ENCODE peak calls at places on chromosomes 11 and 22, in ten cellular contexts. O is fibroblast of mammary gland, Q is A549, Z is cardiac muscle cell, X is dorsolateral prefrontal cortex, U is astrocyte of the cerebellum, E is GM23338, H is mammary epithelial cell, L is OCI-LY7, D is heart right ventricle. K is an unnamed sample.

GRCh38 chr22:17009640-17010291 is 1.7 kb upstream of the GAB4 start:
- DNase-seq in O (no peak), Q (no peak), Z (no peak), X (no peak), U (no peak), E (peak; percentile 56), H (no peak), L (peak; percentile 34), D (no peak), K (no peak)

GRCh38 chr22:38465673-38466490 is 2.0 kb upstream of the KDELR3 start:
- DNase-seq in O (peak; percentile 44), Q (no peak), Z (no peak), X (no peak), U (no peak), E (no peak), H (no peak), L (peak; percentile 48), D (no peak), K (no peak)

GRCh38 chr22:46379301-46379930 is 43.9 kb downstream of the TRMU start:
- DNase-seq in O (no peak), Q (no peak), Z (no peak), X (no peak), U (no peak), E (no peak), H (no peak), L (no peak), D (no peak), K (no peak)

GRCh38 chr11:79269923-79270322 is 170.9 kb downstream of the TENM4 start:
- DNase-seq in O (no peak), Q (no peak), Z (no peak), X (no peak), U (no peak), E (peak; percentile 50), H (no peak), L (no peak), D (no peak), K (no peak)

GRCh38 chr11:117478126-117478856 is 150.6 kb downstream of the CEP164 start:
- DNase-seq in O (no peak), Q (no peak), Z (no peak), X (no peak), U (no peak), E (no peak), H (no peak), L (no peak), D (no peak), K (no peak)

GRCh38 chr11:102592634-102593581 is 32.2 kb downstream of the MMP20 start:
- DNase-seq in O (peak; percentile 42), Q (no peak), Z (peak; percentile 21), X (no peak), U (no peak), E (peak; percentile 72), H (peak; percentile 35), L (peak; percentile 44), D (no peak), K (no peak)

GRCh38 chr22:32619614-32620426 is 145.2 kb downstream of the FBXO7 start:
- DNase-seq in O (peak; percentile 98), Q (no peak), Z (no peak), X (no peak), U (peak; percentile 24), E (no peak), H (peak; percentile 69), L (no peak), D (peak; percentile 54), K (peak; percentile 76)

GRCh38 chr11:2466869-2467694 is 22.3 kb downstream of the KCNQ1 start:
- DNase-seq in O (no peak), Q (no peak), Z (no peak), X (no peak), U (no peak), E (no peak), H (no peak), L (no peak), D (no peak), K (no peak)

GRCh38 chr11:116415095-116415494 is 357.7 kb downstream of the BUD13 start:
- DNase-seq in O (no peak), Q (no peak), Z (no peak), X (no peak), U (peak; percentile 53), E (peak; percentile 71), H (no peak), L (no peak), D (no peak), K (peak; percentile 4)

GRCh38 chr11:93577291-93577690 is 34.1 kb upstream of the SMCO4 start:
- DNase-seq in O (peak; percentile 54), Q (no peak), Z (no peak), X (no peak), U (peak; percentile 33), E (no peak), H (peak; percentile 32), L (no peak), D (no peak), K (peak; percentile 74)

GRCh38 chr22:19868333-19868732 is 13.7 kb upstream of the GNB1L start:
- DNase-seq in O (no peak), Q (no peak), Z (no peak), X (peak; percentile 8), U (no peak), E (no peak), H (no peak), L (no peak), D (no peak), K (no peak)

GRCh38 chr11:2276280-2276998 is 6.1 kb upstream of the ASCL2 start:
- DNase-seq in O (no peak), Q (no peak), Z (no peak), X (no peak), U (no peak), E (no peak), H (no peak), L (no peak), D (no peak), K (no peak)

GRCh38 chr22:19373450-19373849 is 58.1 kb downstream of the HIRA start:
- DNase-seq in O (no peak), Q (no peak), Z (no peak), X (no peak), U (no peak), E (no peak), H (no peak), L (no peak), D (no peak), K (no peak)

GRCh38 chr22:30998329-30998728 is 29.3 kb downstream of the TUG1 start:
- DNase-seq in O (no peak), Q (no peak), Z (no peak), X (no peak), U (no peak), E (peak; percentile 14), H (no peak), L (no peak), D (no peak), K (no peak)

GRCh38 chr11:109426442-109426841 is 4.5 kb downstream of the C11orf87 start:
- DNase-seq in O (peak; percentile 25), Q (no peak), Z (no peak), X (no peak), U (no peak), E (peak; percentile 28), H (peak; percentile 41), L (no peak), D (no peak), K (no peak)
- TF ChIP-seq CTCF in O (peak; percentile 36), Q (no peak), Z (peak; percentile 39), X (no peak), U (peak; percentile 33), E (no peak), H (peak; percentile 60), L (peak; percentile 45), D (no peak), K (peak; percentile 42)

GRCh38 chr11:267491-267994 is 10.7 kb upstream of the NLRP6 start:
- DNase-seq in O (peak; percentile 16), Q (peak; percentile 35), Z (no peak), X (no peak), U (no peak), E (no peak), H (peak; percentile 12), L (peak; percentile 73), D (no peak), K (no peak)

GRCh38 chr11:266676-267439 is 11.3 kb upstream of the NLRP6 start:
- DNase-seq in O (peak; percentile 21), Q (no peak), Z (no peak), X (no peak), U (no peak), E (peak; percentile 19), H (no peak), L (peak; percentile 53), D (no peak), K (no peak)

GRCh38 chr11:270451-271208 is 7.6 kb upstream of the NLRP6 start:
- DNase-seq in O (no peak), Q (no peak), Z (no peak), X (no peak), U (no peak), E (no peak), H (no peak), L (no peak), D (no peak), K (no peak)

GRCh38 chr11:271316-271715 is 6.9 kb upstream of the NLRP6 start:
- DNase-seq in O (no peak), Q (no peak), Z (no peak), X (no peak), U (no peak), E (no peak), H (no peak), L (no peak), D (no peak), K (no peak)

DNA sequence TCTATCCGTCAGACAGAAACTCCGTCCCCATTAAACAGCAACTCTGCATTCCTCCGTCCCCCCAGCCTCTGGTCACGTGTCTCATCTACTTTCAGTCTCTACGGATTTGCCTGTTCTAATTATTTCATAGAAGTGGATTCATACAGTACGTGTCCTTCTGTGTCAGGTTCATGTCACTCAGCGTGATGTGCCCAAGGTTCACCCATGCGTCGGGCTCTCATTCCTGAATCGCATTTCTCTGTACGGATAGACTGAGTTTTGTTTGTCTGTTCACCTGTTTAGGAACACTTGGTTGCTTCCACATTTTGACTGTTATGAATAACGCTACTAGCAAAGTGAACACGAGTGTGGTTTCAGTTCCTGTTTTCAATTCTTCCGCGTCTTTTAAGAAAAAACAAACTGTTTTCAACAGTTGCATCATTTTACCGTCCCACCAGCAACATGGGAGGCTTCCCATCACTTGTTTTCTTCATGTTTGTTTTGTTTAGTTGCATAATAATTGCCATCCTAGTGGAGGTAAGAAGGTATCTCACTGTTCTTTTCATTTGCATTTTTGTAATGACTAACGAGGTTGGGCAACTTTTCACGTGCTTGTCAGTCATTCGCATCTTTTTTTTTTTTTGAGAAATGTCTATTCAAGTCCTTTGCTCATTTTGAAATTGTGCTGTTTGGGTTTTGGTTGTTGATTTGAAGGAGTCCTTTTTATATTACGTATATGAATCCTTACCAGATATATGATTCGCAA is 8.9 kb upstream of the NLRP6 start:
- DNase-seq in O (peak; percentile 10), Q (no peak), Z (no peak), X (no peak), U (no peak), E (peak; percentile 18), H (no peak), L (peak; percentile 99), D (no peak), K (no peak)
- H3K4me3 ChIP-seq in O (no peak overlapping the region), Q (no peak overlapping the region), Z (no peak overlapping the region), X (no peak overlapping the region), U (no peak overlapping the region), E (no peak overlapping the region), H (no peak overlapping the region), L (peak overlapping the region; percentile 62), D (no peak overlapping the region), K (no peak overlapping the region)

GRCh38 chr11:35825386-35825785 is 118.5 kb upstream of the LDLRAD3 start:
- DNase-seq in O (no peak), Q (no peak), Z (peak; percentile 13), X (no peak), U (no peak), E (no peak), H (no peak), L (no peak), D (no peak), K (no peak)
- TF ChIP-seq CTCF in O (no peak), Q (no peak), Z (no peak), X (no peak), U (no peak), E (no peak), H (no peak), L (no peak), D (no peak), K (no peak)

GRCh38 chr11:13207665-13208594 is 69.7 kb upstream of the BMAL1 start:
- DNase-seq in O (peak; percentile 91), Q (no peak), Z (peak; percentile 46), X (no peak), U (peak; percentile 86), E (peak; percentile 33), H (peak; percentile 74), L (no peak), D (no peak), K (peak; percentile 87)
- H3K4me3 ChIP-seq in O (peak overlapping the region; percentile 42), Q (peak overlapping the region; percentile 1), Z (no peak overlapping the region), X (peak overlapping the region; percentile 11), U (peak overlapping the region; percentile 20), E (peak overlapping the region; percentile 18), H (peak overlapping the region; percentile 30), L (no peak overlapping the region), D (peak overlapping the region; percentile 39), K (peak overlapping the region; percentile 16)